ENCODE peak calls at places on chromosome 18, in eight cellular contexts. One of them, this sample, is unnamed.

GRCh38 chr18:55360061-55360460 is 227.9 kb downstream of the TCF4 start:
- DNase-seq in CD8-positive, alpha-beta T cell: no peak
- DNase-seq in fibroblast of villous mesenchyme: no peak
- DNase-seq in WTC11: no peak
- DNase-seq in HFFc6: no peak
- DNase-seq in CD4-positive, alpha-beta T cell: no peak
- DNase-seq in HL-60: no peak
- DNase-seq in AG09319: no peak
- DNase-seq in this sample: no peak

GRCh38 chr18:46332956-46333355 is 228.8 kb downstream of the HAUS1 start:
- DNase-seq in CD8-positive, alpha-beta T cell: no peak
- DNase-seq in fibroblast of villous mesenchyme: no peak
- DNase-seq in WTC11: no peak
- DNase-seq in HFFc6: no peak
- DNase-seq in CD4-positive, alpha-beta T cell: no peak
- DNase-seq in HL-60: peak
- DNase-seq in AG09319: no peak
- DNase-seq in this sample: no peak

GRCh38 chr18:37476182-37476581 is 89.4 kb downstream of the CELF4 start:
- DNase-seq in CD8-positive, alpha-beta T cell: no peak
- DNase-seq in fibroblast of villous mesenchyme: peak
- DNase-seq in WTC11: peak
- DNase-seq in HFFc6: peak
- DNase-seq in CD4-positive, alpha-beta T cell: no peak
- DNase-seq in HL-60: peak
- DNase-seq in AG09319: no peak
- DNase-seq in this sample: no peak

GRCh38 chr18:33440384-33441043 is at the start of gene CCDC178:
- DNase-seq in CD8-positive, alpha-beta T cell: no peak
- DNase-seq in fibroblast of villous mesenchyme: no peak
- DNase-seq in WTC11: peak
- DNase-seq in HFFc6: no peak
- DNase-seq in CD4-positive, alpha-beta T cell: no peak
- DNase-seq in HL-60: no peak
- DNase-seq in AG09319: no peak
- DNase-seq in this sample: no peak

GRCh38 chr18:50104421-50104820 is 90.5 kb downstream of the MYO5B start:
- DNase-seq in CD8-positive, alpha-beta T cell: no peak
- DNase-seq in fibroblast of villous mesenchyme: no peak
- DNase-seq in WTC11: no peak
- DNase-seq in HFFc6: no peak
- DNase-seq in CD4-positive, alpha-beta T cell: no peak
- DNase-seq in HL-60: no peak
- DNase-seq in AG09319: no peak
- DNase-seq in this sample: no peak

GRCh38 chr18:7603259-7604000 is 36.3 kb downstream of the PTPRM start:
- DNase-seq in CD8-positive, alpha-beta T cell: no peak
- DNase-seq in fibroblast of villous mesenchyme: no peak
- DNase-seq in WTC11: no peak
- DNase-seq in HFFc6: no peak
- DNase-seq in CD4-positive, alpha-beta T cell: no peak
- DNase-seq in HL-60: no peak
- DNase-seq in AG09319: no peak
- DNase-seq in this sample: no peak

GRCh38 chr18:44437603-44438002 is 243.1 kb upstream of the SETBP1 start:
- DNase-seq in CD8-positive, alpha-beta T cell: no peak
- DNase-seq in fibroblast of villous mesenchyme: no peak
- DNase-seq in WTC11: no peak
- DNase-seq in HFFc6: no peak
- DNase-seq in CD4-positive, alpha-beta T cell: no peak
- DNase-seq in HL-60: no peak
- DNase-seq in AG09319: no peak
- DNase-seq in this sample: no peak

GRCh38 chr18:48841381-48842258 is 109.1 kb downstream of the SMAD7 start:
- DNase-seq in CD8-positive, alpha-beta T cell: no peak
- DNase-seq in fibroblast of villous mesenchyme: peak
- DNase-seq in WTC11: no peak
- DNase-seq in HFFc6: no peak
- DNase-seq in CD4-positive, alpha-beta T cell: no peak
- DNase-seq in HL-60: peak
- DNase-seq in AG09319: no peak
- DNase-seq in this sample: no peak

GRCh38 chr18:64966667-64967066 is 784.1 kb upstream of the CDH7 start:
- DNase-seq in CD8-positive, alpha-beta T cell: no peak
- DNase-seq in fibroblast of villous mesenchyme: no peak
- DNase-seq in WTC11: peak
- DNase-seq in HFFc6: no peak
- DNase-seq in CD4-positive, alpha-beta T cell: no peak
- DNase-seq in HL-60: no peak
- DNase-seq in AG09319: no peak
- DNase-seq in this sample: no peak

GRCh38 chr18:43888601-43889000 is 611.3 kb upstream of the SYT4 start:
- DNase-seq in CD8-positive, alpha-beta T cell: no peak
- DNase-seq in fibroblast of villous mesenchyme: peak
- DNase-seq in WTC11: no peak
- DNase-seq in HFFc6: no peak
- DNase-seq in CD4-positive, alpha-beta T cell: no peak
- DNase-seq in HL-60: no peak
- DNase-seq in AG09319: no peak
- DNase-seq in this sample: no peak

GRCh38 chr18:49170925-49171509 is 220.3 kb upstream of the SMAD7 start:
- DNase-seq in CD8-positive, alpha-beta T cell: no peak
- DNase-seq in fibroblast of villous mesenchyme: no peak
- DNase-seq in WTC11: no peak
- DNase-seq in HFFc6: no peak
- DNase-seq in CD4-positive, alpha-beta T cell: no peak
- DNase-seq in HL-60: peak
- DNase-seq in AG09319: no peak
- DNase-seq in this sample: no peak

GRCh38 chr18:41323044-41323443 is 632.0 kb upstream of the PIK3C3 start:
- DNase-seq in CD8-positive, alpha-beta T cell: no peak
- DNase-seq in fibroblast of villous mesenchyme: peak
- DNase-seq in WTC11: no peak
- DNase-seq in HFFc6: no peak
- DNase-seq in CD4-positive, alpha-beta T cell: no peak
- DNase-seq in HL-60: no peak
- DNase-seq in AG09319: no peak
- DNase-seq in this sample: no peak

GRCh38 chr18:13611058-13611615 is 115.2 kb downstream of the FAM210A start:
- DNase-seq in CD8-positive, alpha-beta T cell: peak
- DNase-seq in fibroblast of villous mesenchyme: peak
- DNase-seq in WTC11: no peak
- DNase-seq in HFFc6: peak
- DNase-seq in CD4-positive, alpha-beta T cell: peak
- DNase-seq in HL-60: no peak
- DNase-seq in AG09319: no peak
- DNase-seq in this sample: peak

GRCh38 chr18:44909191-44909719 is 228.6 kb downstream of the SETBP1 start:
- DNase-seq in CD8-positive, alpha-beta T cell: no peak
- DNase-seq in fibroblast of villous mesenchyme: no peak
- DNase-seq in WTC11: no peak
- DNase-seq in HFFc6: no peak
- DNase-seq in CD4-positive, alpha-beta T cell: no peak
- DNase-seq in HL-60: no peak
- DNase-seq in AG09319: no peak
- DNase-seq in this sample: no peak

GRCh38 chr18:35661483-35662146 is 80.1 kb downstream of the GALNT1 start:
- DNase-seq in CD8-positive, alpha-beta T cell: no peak
- DNase-seq in fibroblast of villous mesenchyme: no peak
- DNase-seq in WTC11: no peak
- DNase-seq in HFFc6: no peak
- DNase-seq in CD4-positive, alpha-beta T cell: no peak
- DNase-seq in HL-60: no peak
- DNase-seq in AG09319: no peak
- DNase-seq in this sample: no peak

GRCh38 chr18:66874375-66874774 is 270.5 kb upstream of the CDH19 start:
- DNase-seq in CD8-positive, alpha-beta T cell: no peak
- DNase-seq in fibroblast of villous mesenchyme: no peak
- DNase-seq in WTC11: no peak
- DNase-seq in HFFc6: no peak
- DNase-seq in CD4-positive, alpha-beta T cell: no peak
- DNase-seq in HL-60: no peak
- DNase-seq in AG09319: no peak
- DNase-seq in this sample: no peak

GRCh38 chr18:66873899-66874298 is 270.0 kb upstream of the CDH19 start:
- DNase-seq in CD8-positive, alpha-beta T cell: no peak
- DNase-seq in fibroblast of villous mesenchyme: no peak
- DNase-seq in WTC11: no peak
- DNase-seq in HFFc6: no peak
- DNase-seq in CD4-positive, alpha-beta T cell: no peak
- DNase-seq in HL-60: no peak
- DNase-seq in AG09319: no peak
- DNase-seq in this sample: no peak

GRCh38 chr18:66874812-66875474 is 271.1 kb upstream of the CDH19 start:
- DNase-seq in CD8-positive, alpha-beta T cell: no peak
- DNase-seq in fibroblast of villous mesenchyme: no peak
- DNase-seq in WTC11: no peak
- DNase-seq in HFFc6: no peak
- DNase-seq in CD4-positive, alpha-beta T cell: no peak
- DNase-seq in HL-60: no peak
- DNase-seq in AG09319: no peak
- DNase-seq in this sample: no peak

GRCh38 chr18:66867653-66868052 is 263.8 kb upstream of the CDH19 start:
- DNase-seq in CD8-positive, alpha-beta T cell: no peak
- DNase-seq in fibroblast of villous mesenchyme: no peak
- DNase-seq in WTC11: no peak
- DNase-seq in HFFc6: no peak
- DNase-seq in CD4-positive, alpha-beta T cell: no peak
- DNase-seq in HL-60: no peak
- DNase-seq in AG09319: no peak
- DNase-seq in this sample: peak

DNA sequence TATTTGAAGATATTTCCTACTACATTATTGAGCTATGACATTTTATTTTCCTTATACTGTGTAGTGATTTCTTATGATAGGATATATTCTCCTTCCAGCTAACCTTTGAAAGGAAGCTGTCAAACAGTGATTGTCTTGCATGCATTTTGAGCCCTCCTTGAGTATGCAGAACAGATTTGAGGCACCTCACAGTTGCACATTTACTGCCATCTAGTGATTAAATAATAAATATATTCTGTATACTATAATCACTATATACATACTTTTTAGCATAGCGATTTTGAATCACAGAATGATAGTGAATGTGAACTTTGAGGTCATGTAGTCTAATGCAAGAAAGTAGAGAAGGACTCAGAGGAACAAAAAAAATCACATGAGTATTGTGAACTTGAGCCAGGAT is 268.4 kb upstream of the CDH19 start:
- DNase-seq in CD8-positive, alpha-beta T cell: no peak
- DNase-seq in fibroblast of villous mesenchyme: no peak
- DNase-seq in WTC11: no peak
- DNase-seq in HFFc6: no peak
- DNase-seq in CD4-positive, alpha-beta T cell: no peak
- DNase-seq in HL-60: no peak
- DNase-seq in AG09319: no peak
- DNase-seq in this sample: peak
- TF ChIP-seq CTCF in CD8-positive, alpha-beta T cell: no peak
- TF ChIP-seq CTCF in fibroblast of villous mesenchyme: no peak
- TF ChIP-seq CTCF in WTC11: no peak
- TF ChIP-seq CTCF in HFFc6: no peak
- TF ChIP-seq CTCF in CD4-positive, alpha-beta T cell: no peak
- TF ChIP-seq CTCF in HL-60: no peak
- TF ChIP-seq CTCF in AG09319: no peak
- TF ChIP-seq CTCF in this sample: peak

GRCh38 chr18:27223570-27224340 is 38.6 kb upstream of the CHST9 start:
- DNase-seq in CD8-positive, alpha-beta T cell: no peak
- DNase-seq in fibroblast of villous mesenchyme: no peak
- DNase-seq in WTC11: peak
- DNase-seq in HFFc6: no peak
- DNase-seq in CD4-positive, alpha-beta T cell: no peak
- DNase-seq in HL-60: no peak
- DNase-seq in AG09319: no peak
- DNase-seq in this sample: no peak
- TF ChIP-seq CTCF in CD8-positive, alpha-beta T cell: no peak
- TF ChIP-seq CTCF in fibroblast of villous mesenchyme: no peak
- TF ChIP-seq CTCF in WTC11: no peak
- TF ChIP-seq CTCF in HFFc6: no peak
- TF ChIP-seq CTCF in CD4-positive, alpha-beta T cell: no peak
- TF ChIP-seq CTCF in HL-60: no peak
- TF ChIP-seq CTCF in AG09319: no peak
- TF ChIP-seq CTCF in this sample: no peak

GRCh38 chr18:77198663-77199062 is 51.0 kb upstream of the GALR1 start:
- DNase-seq in CD8-positive, alpha-beta T cell: no peak
- DNase-seq in fibroblast of villous mesenchyme: no peak
- DNase-seq in WTC11: no peak
- DNase-seq in HFFc6: no peak
- DNase-seq in CD4-positive, alpha-beta T cell: no peak
- DNase-seq in HL-60: no peak
- DNase-seq in AG09319: no peak
- DNase-seq in this sample: no peak

GRCh38 chr18:77191241-77191751 is 58.4 kb upstream of the GALR1 start:
- DNase-seq in CD8-positive, alpha-beta T cell: no peak
- DNase-seq in fibroblast of villous mesenchyme: peak
- DNase-seq in WTC11: no peak
- DNase-seq in HFFc6: no peak
- DNase-seq in CD4-positive, alpha-beta T cell: no peak
- DNase-seq in HL-60: no peak
- DNase-seq in AG09319: no peak
- DNase-seq in this sample: peak

GRCh38 chr18:77201508-77201907 is 48.1 kb upstream of the GALR1 start:
- DNase-seq in CD8-positive, alpha-beta T cell: no peak
- DNase-seq in fibroblast of villous mesenchyme: no peak
- DNase-seq in WTC11: no peak
- DNase-seq in HFFc6: no peak
- DNase-seq in CD4-positive, alpha-beta T cell: no peak
- DNase-seq in HL-60: no peak
- DNase-seq in AG09319: no peak
- DNase-seq in this sample: no peak

GRCh38 chr18:77199707-77200106 is 49.9 kb upstream of the GALR1 start:
- DNase-seq in CD8-positive, alpha-beta T cell: no peak
- DNase-seq in fibroblast of villous mesenchyme: no peak
- DNase-seq in WTC11: no peak
- DNase-seq in HFFc6: no peak
- DNase-seq in CD4-positive, alpha-beta T cell: no peak
- DNase-seq in HL-60: no peak
- DNase-seq in AG09319: no peak
- DNase-seq in this sample: no peak

DNA sequence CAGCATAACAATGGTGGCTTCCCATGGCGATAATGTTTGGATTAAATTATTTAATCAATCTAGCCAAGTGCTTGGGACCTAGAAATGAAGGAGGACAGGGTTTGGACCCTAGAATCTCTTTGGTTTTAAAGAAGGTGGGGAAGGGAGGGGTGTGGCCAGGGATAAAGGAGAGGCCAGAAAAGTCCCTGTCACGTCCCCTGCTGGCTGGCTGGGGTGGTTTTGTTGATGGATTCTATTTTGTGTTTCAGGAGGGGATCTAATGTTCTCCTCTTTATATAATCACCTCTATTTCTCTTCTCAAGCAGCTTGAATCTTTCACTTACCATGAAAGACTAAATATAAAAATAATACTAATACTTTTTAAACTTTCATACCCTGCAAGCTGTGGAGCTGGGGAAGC is 52.6 kb upstream of the GALR1 start:
- DNase-seq in CD8-positive, alpha-beta T cell: no peak
- DNase-seq in fibroblast of villous mesenchyme: no peak
- DNase-seq in WTC11: peak
- DNase-seq in HFFc6: no peak
- DNase-seq in CD4-positive, alpha-beta T cell: no peak
- DNase-seq in HL-60: no peak
- DNase-seq in AG09319: no peak
- DNase-seq in this sample: no peak
- TF ChIP-seq CTCF in CD8-positive, alpha-beta T cell: no peak
- TF ChIP-seq CTCF in fibroblast of villous mesenchyme: peak
- TF ChIP-seq CTCF in WTC11: no peak
- TF ChIP-seq CTCF in HFFc6: peak
- TF ChIP-seq CTCF in CD4-positive, alpha-beta T cell: no peak
- TF ChIP-seq CTCF in HL-60: no peak
- TF ChIP-seq CTCF in AG09319: no peak
- TF ChIP-seq CTCF in this sample: no peak

GRCh38 chr18:11398625-11399024 is 210.8 kb upstream of the SLC35G4 start:
- DNase-seq in CD8-positive, alpha-beta T cell: no peak
- DNase-seq in fibroblast of villous mesenchyme: no peak
- DNase-seq in WTC11: no peak
- DNase-seq in HFFc6: no peak
- DNase-seq in CD4-positive, alpha-beta T cell: no peak
- DNase-seq in HL-60: no peak
- DNase-seq in AG09319: no peak
- DNase-seq in this sample: no peak
- TF ChIP-seq CTCF in CD8-positive, alpha-beta T cell: no peak
- TF ChIP-seq CTCF in fibroblast of villous mesenchyme: no peak
- TF ChIP-seq CTCF in WTC11: no peak
- TF ChIP-seq CTCF in HFFc6: peak
- TF ChIP-seq CTCF in CD4-positive, alpha-beta T cell: no peak
- TF ChIP-seq CTCF in HL-60: no peak
- TF ChIP-seq CTCF in AG09319: no peak
- TF ChIP-seq CTCF in this sample: peak

This sample was measured in astrocyte of the cerebellum.